ENCODE peak calls at places on chromosome 21, in six cellular contexts. One of them, this sample, is unnamed.

GRCh38 chr21:39599191-39599966 is 13.4 kb upstream of the B3GALT5 start:
- DNase-seq in ovary: no peak
- DNase-seq in psoas muscle: no peak
- DNase-seq in substantia nigra: no peak
- DNase-seq in NCI-H2171: no peak
- DNase-seq in fibroblast of pulmonary artery: no peak
- DNase-seq in this sample: no peak

GRCh38 chr21:33894736-33895288 is 20.8 kb downstream of the ATP5PO start:
- DNase-seq in fibroblast of pulmonary artery: peak
- DNase-seq in psoas muscle: peak
- DNase-seq in ovary: peak
- DNase-seq in substantia nigra: peak
- DNase-seq in NCI-H2171: peak
- DNase-seq in this sample: peak

GRCh38 chr21:14567557-14568279 is 21.6 kb upstream of the SAMSN1 start:
- DNase-seq in fibroblast of pulmonary artery: no peak
- DNase-seq in NCI-H2171: no peak
- DNase-seq in ovary: no peak
- DNase-seq in substantia nigra: no peak
- DNase-seq in psoas muscle: no peak
- DNase-seq in this sample: no peak

GRCh38 chr21:43933146-43933673 is 68.2 kb downstream of the AGPAT3 start:
- DNase-seq in fibroblast of pulmonary artery: no peak
- DNase-seq in ovary: no peak
- DNase-seq in psoas muscle: peak
- DNase-seq in substantia nigra: no peak
- DNase-seq in NCI-H2171: peak
- DNase-seq in this sample: no peak

GRCh38 chr21:35635261-35635660 is 425.1 kb downstream of the SETD4 start:
- DNase-seq in ovary: no peak
- DNase-seq in substantia nigra: no peak
- DNase-seq in fibroblast of pulmonary artery: peak
- DNase-seq in psoas muscle: no peak
- DNase-seq in NCI-H2171: no peak
- DNase-seq in this sample: no peak

GRCh38 chr21:45831991-45832740 is 149.4 kb upstream of the COL6A1 start:
- DNase-seq in psoas muscle: no peak
- DNase-seq in ovary: no peak
- DNase-seq in fibroblast of pulmonary artery: peak
- DNase-seq in substantia nigra: no peak
- DNase-seq in NCI-H2171: no peak
- DNase-seq in this sample: no peak

GRCh38 chr21:38311765-38312164 is 55.0 kb downstream of the KCNJ15 start:
- DNase-seq in ovary: no peak
- DNase-seq in NCI-H2171: no peak
- DNase-seq in fibroblast of pulmonary artery: peak
- DNase-seq in psoas muscle: no peak
- DNase-seq in substantia nigra: no peak
- DNase-seq in this sample: no peak

GRCh38 chr21:35366348-35367085 is 317.4 kb upstream of the RUNX1 start:
- DNase-seq in NCI-H2171: no peak
- DNase-seq in psoas muscle: no peak
- DNase-seq in ovary: peak
- DNase-seq in substantia nigra: no peak
- DNase-seq in fibroblast of pulmonary artery: peak
- DNase-seq in this sample: no peak

GRCh38 chr21:23488245-23488644 is 2119.0 kb downstream of the MRPL39 start:
- DNase-seq in substantia nigra: no peak
- DNase-seq in fibroblast of pulmonary artery: no peak
- DNase-seq in ovary: no peak
- DNase-seq in NCI-H2171: no peak
- DNase-seq in psoas muscle: no peak
- DNase-seq in this sample: no peak

GRCh38 chr21:29177800-29178199 is 47.4 kb downstream of the MAP3K7CL start:
- DNase-seq in ovary: no peak
- DNase-seq in NCI-H2171: no peak
- DNase-seq in fibroblast of pulmonary artery: no peak
- DNase-seq in substantia nigra: no peak
- DNase-seq in psoas muscle: no peak
- DNase-seq in this sample: no peak

GRCh38 chr21:45511661-45512431 is 30.4 kb downstream of the SLC19A1 start:
- DNase-seq in fibroblast of pulmonary artery: no peak
- DNase-seq in NCI-H2171: no peak
- DNase-seq in ovary: peak
- DNase-seq in substantia nigra: no peak
- DNase-seq in psoas muscle: peak
- DNase-seq in this sample: peak

GRCh38 chr21:34192646-34193285 is 119.4 kb downstream of the MRPS6 start:
- DNase-seq in substantia nigra: no peak
- DNase-seq in ovary: no peak
- DNase-seq in fibroblast of pulmonary artery: no peak
- DNase-seq in psoas muscle: no peak
- DNase-seq in NCI-H2171: no peak
- DNase-seq in this sample: no peak

GRCh38 chr21:38244885-38245869 is 11.6 kb upstream of the KCNJ15 start:
- DNase-seq in fibroblast of pulmonary artery: peak
- DNase-seq in psoas muscle: no peak
- DNase-seq in substantia nigra: no peak
- DNase-seq in NCI-H2171: no peak
- DNase-seq in ovary: no peak
- DNase-seq in this sample: peak

GRCh38 chr21:38048241-38048640 is 132.0 kb upstream of the KCNJ6 start:
- DNase-seq in fibroblast of pulmonary artery: no peak
- DNase-seq in NCI-H2171: peak
- DNase-seq in psoas muscle: no peak
- DNase-seq in substantia nigra: peak
- DNase-seq in ovary: no peak
- DNase-seq in this sample: no peak

GRCh38 chr21:33971492-33972013 is 55.9 kb upstream of the ATP5PO start:
- DNase-seq in psoas muscle: no peak
- DNase-seq in fibroblast of pulmonary artery: no peak
- DNase-seq in substantia nigra: no peak
- DNase-seq in NCI-H2171: no peak
- DNase-seq in ovary: no peak
- DNase-seq in this sample: no peak

GRCh38 chr21:28230559-28230958 is 762.1 kb downstream of the LTN1 start:
- DNase-seq in fibroblast of pulmonary artery: peak
- DNase-seq in substantia nigra: no peak
- DNase-seq in ovary: no peak
- DNase-seq in NCI-H2171: no peak
- DNase-seq in psoas muscle: no peak
- DNase-seq in this sample: no peak

GRCh38 chr21:44407493-44407892 is 47.8 kb upstream of the LRRC3 start:
- DNase-seq in fibroblast of pulmonary artery: no peak
- DNase-seq in substantia nigra: no peak
- DNase-seq in NCI-H2171: no peak
- DNase-seq in ovary: no peak
- DNase-seq in psoas muscle: no peak
- DNase-seq in this sample: no peak

GRCh38 chr21:15592271-15592860 is 137.4 kb upstream of the USP25 start:
- DNase-seq in fibroblast of pulmonary artery: peak
- DNase-seq in psoas muscle: no peak
- DNase-seq in substantia nigra: no peak
- DNase-seq in NCI-H2171: no peak
- DNase-seq in ovary: no peak
- DNase-seq in this sample: no peak

GRCh38 chr21:27586986-27587385 is 620.1 kb upstream of the ADAMTS5 start:
- DNase-seq in fibroblast of pulmonary artery: no peak
- DNase-seq in NCI-H2171: no peak
- DNase-seq in ovary: no peak
- DNase-seq in substantia nigra: no peak
- DNase-seq in psoas muscle: no peak
- DNase-seq in this sample: no peak

GRCh38 chr21:29299046-29299905 is 554 bp downstream of the BACH1 start:
- DNase-seq in NCI-H2171: peak
- DNase-seq in psoas muscle: peak
- DNase-seq in ovary: peak
- DNase-seq in fibroblast of pulmonary artery: peak
- DNase-seq in substantia nigra: peak
- DNase-seq in this sample: peak

GRCh38 chr21:25790122-25790951 is 55.6 kb downstream of the GABPA start:
- DNase-seq in fibroblast of pulmonary artery: peak
- DNase-seq in substantia nigra: peak
- DNase-seq in NCI-H2171: peak
- DNase-seq in ovary: no peak
- DNase-seq in psoas muscle: no peak
- DNase-seq in this sample: no peak

GRCh38 chr21:44800971-44801467 is 601 bp downstream of the UBE2G2 start:
- DNase-seq in fibroblast of pulmonary artery: peak
- DNase-seq in ovary: no peak
- DNase-seq in substantia nigra: no peak
- DNase-seq in psoas muscle: no peak
- DNase-seq in NCI-H2171: no peak
- DNase-seq in this sample: no peak

GRCh38 chr21:37665230-37666024 is 250.8 kb downstream of the KCNJ6 start:
- DNase-seq in fibroblast of pulmonary artery: peak
- DNase-seq in psoas muscle: no peak
- DNase-seq in NCI-H2171: no peak
- DNase-seq in ovary: no peak
- DNase-seq in substantia nigra: no peak
- DNase-seq in this sample: no peak

GRCh38 chr21:44331650-44332306 is 7.4 kb downstream of the CFAP410 start:
- DNase-seq in NCI-H2171: peak
- DNase-seq in ovary: no peak
- DNase-seq in fibroblast of pulmonary artery: peak
- DNase-seq in substantia nigra: no peak
- DNase-seq in psoas muscle: no peak
- DNase-seq in this sample: no peak

GRCh38 chr21:44778094-44778493 is 23.5 kb downstream of the UBE2G2 start:
- DNase-seq in fibroblast of pulmonary artery: no peak
- DNase-seq in substantia nigra: no peak
- DNase-seq in ovary: no peak
- DNase-seq in psoas muscle: no peak
- DNase-seq in NCI-H2171: no peak
- DNase-seq in this sample: no peak

GRCh38 chr21:34836103-34836932 is 167.5 kb downstream of the CLIC6 start:
- DNase-seq in substantia nigra: no peak
- DNase-seq in fibroblast of pulmonary artery: peak
- DNase-seq in psoas muscle: peak
- DNase-seq in NCI-H2171: no peak
- DNase-seq in ovary: peak
- DNase-seq in this sample: no peak

GRCh38 chr21:45433301-45433700 is 28.3 kb downstream of the COL18A1 start:
- DNase-seq in NCI-H2171: no peak
- DNase-seq in fibroblast of pulmonary artery: no peak
- DNase-seq in ovary: no peak
- DNase-seq in substantia nigra: no peak
- DNase-seq in psoas muscle: no peak
- DNase-seq in this sample: no peak

GRCh38 chr21:42424848-42425602 is 21.3 kb downstream of the UBASH3A start:
- DNase-seq in psoas muscle: no peak
- DNase-seq in ovary: no peak
- DNase-seq in substantia nigra: no peak
- DNase-seq in NCI-H2171: no peak
- DNase-seq in fibroblast of pulmonary artery: no peak
- DNase-seq in this sample: peak

GRCh38 chr21:24411429-24411828 is 1195.9 kb downstream of the MRPL39 start:
- DNase-seq in substantia nigra: no peak
- DNase-seq in psoas muscle: no peak
- DNase-seq in fibroblast of pulmonary artery: no peak
- DNase-seq in NCI-H2171: no peak
- DNase-seq in ovary: no peak
- DNase-seq in this sample: no peak

GRCh38 chr21:17513214-17514123 is 626 bp downstream of the CXADR start:
- DNase-seq in fibroblast of pulmonary artery: peak
- DNase-seq in substantia nigra: peak
- DNase-seq in NCI-H2171: peak
- DNase-seq in ovary: peak
- DNase-seq in psoas muscle: no peak
- DNase-seq in this sample: peak

GRCh38 chr21:36647279-36648093 is 51.4 kb upstream of the SIM2 start:
- DNase-seq in substantia nigra: no peak
- DNase-seq in NCI-H2171: no peak
- DNase-seq in fibroblast of pulmonary artery: peak
- DNase-seq in ovary: no peak
- DNase-seq in psoas muscle: no peak
- DNase-seq in this sample: no peak

GRCh38 chr21:32256873-32257620 is 21.8 kb downstream of the MIS18A start:
- DNase-seq in NCI-H2171: peak
- DNase-seq in psoas muscle: peak
- DNase-seq in ovary: peak
- DNase-seq in fibroblast of pulmonary artery: peak
- DNase-seq in substantia nigra: peak
- DNase-seq in this sample: no peak

GRCh38 chr21:34669149-34669879 is 520 bp downstream of the CLIC6 start:
- DNase-seq in NCI-H2171: no peak
- DNase-seq in psoas muscle: no peak
- DNase-seq in substantia nigra: no peak
- DNase-seq in ovary: no peak
- DNase-seq in fibroblast of pulmonary artery: no peak
- DNase-seq in this sample: peak

GRCh38 chr21:32306021-32306780 is 7.5 kb downstream of the MRAP start:
- DNase-seq in substantia nigra: peak
- DNase-seq in psoas muscle: no peak
- DNase-seq in fibroblast of pulmonary artery: no peak
- DNase-seq in NCI-H2171: no peak
- DNase-seq in ovary: no peak
- DNase-seq in this sample: no peak

GRCh38 chr21:25895565-25896205 is 160.9 kb downstream of the GABPA start:
- DNase-seq in substantia nigra: no peak
- DNase-seq in ovary: peak
- DNase-seq in psoas muscle: no peak
- DNase-seq in NCI-H2171: peak
- DNase-seq in fibroblast of pulmonary artery: peak
- DNase-seq in this sample: no peak